ENCODE peak calls at places on chromosomes 1 and 21, in eight cellular contexts. F, E, P, M, I, B, V and S are unnamed samples.

GRCh38 chr1:212853658-212854057 is 4.4 kb upstream of the FLVCR1 start:
- DNase-seq in I (no peak), P (no peak), E (no peak), M (no peak), V (no peak), B (no peak), F (no peak), S (no peak)

GRCh38 chr1:216723274-216723780 is at the start of gene ESRRG:
- DNase-seq in F (peak; percentile 85), I (no peak), M (peak; percentile 38), E (peak; percentile 79), V (no peak), B (no peak), P (peak; percentile 17), S (no peak)

GRCh38 chr1:193355179-193355578 is 168.8 kb upstream of the B3GALT2 start:
- DNase-seq in P (peak; percentile 51), B (peak; percentile 32), M (no peak), V (no peak), I (no peak), F (no peak), E (no peak), S (no peak)

GRCh38 chr1:65247419-65248359 is 61.7 kb upstream of the DNAJC6 start:
- DNase-seq in E (no peak), M (peak; percentile 56), P (peak; percentile 61), F (no peak), I (no peak), B (peak; percentile 77), V (no peak), S (no peak)

GRCh38 chr1:195744256-195744655 is 864.0 kb downstream of the KCNT2 start:
- DNase-seq in F (peak; percentile 32), P (no peak), E (no peak), V (no peak), M (no peak), I (no peak), B (no peak), S (no peak)

GRCh38 chr1:207811920-207812720 is 60.3 kb downstream of the CD46 start:
- DNase-seq in P (peak; percentile 32), M (no peak), B (no peak), I (no peak), F (peak; percentile 84), V (no peak), E (peak; percentile 87), S (no peak)

GRCh38 chr21:45060675-45061311 is 13.6 kb upstream of the ADARB1 start:
- DNase-seq in I (no peak), B (no peak), P (no peak), F (no peak), E (no peak), M (no peak), V (no peak), S (no peak)

GRCh38 chr1:174007846-174008245 is 14.3 kb downstream of the RC3H1 start:
- DNase-seq in B (no peak), E (no peak), M (peak; percentile 38), P (peak; percentile 48), I (no peak), V (no peak), F (no peak), S (no peak)

GRCh38 chr1:179788259-179788658 is 45.2 kb downstream of the FAM163A start:
- DNase-seq in V (no peak), F (no peak), P (no peak), E (no peak), I (no peak), B (no peak), M (no peak), S (no peak)

GRCh38 chr1:78839704-78840277 is 166.7 kb downstream of the ADGRL4 start:
- DNase-seq in E (peak; percentile 44), M (peak; percentile 19), P (peak; percentile 51), V (peak; percentile 30), F (no peak), B (peak; percentile 20), I (no peak), S (no peak)

GRCh38 chr1:156893048-156893953 is at the start of gene PEAR1:
- DNase-seq in I (no peak), E (no peak), B (no peak), M (peak; percentile 47), P (peak; percentile 31), F (peak; percentile 75), V (no peak), S (no peak)

GRCh38 chr1:74673351-74674111 is at the start of gene ERICH3:
- DNase-seq in B (peak; percentile 5), P (no peak), M (peak; percentile 35), V (no peak), I (no peak), F (peak; percentile 44), E (peak; percentile 10), S (no peak)

GRCh38 chr21:36237441-36237840 is 80.8 kb downstream of the DOP1B start:
- DNase-seq in V (no peak), F (no peak), P (no peak), B (peak; percentile 91), E (no peak), M (no peak), I (no peak), S (no peak)

GRCh38 chr1:153774780-153775431 is at the start of gene SLC27A3:
- DNase-seq in M (peak; percentile 52), B (peak; percentile 46), P (no peak), V (no peak), I (no peak), F (peak; percentile 94), E (peak; percentile 71), S (no peak)

GRCh38 chr1:23657659-23658275 is 33.8 kb upstream of the RPL11 start:
- DNase-seq in E (peak; percentile 68), F (no peak), B (peak; percentile 11), I (no peak), V (peak; percentile 20), M (peak; percentile 23), P (peak; percentile 35), S (no peak)

GRCh38 chr1:116099379-116099778 is 11.8 kb upstream of the MAB21L3 start:
- DNase-seq in B (no peak), E (no peak), M (no peak), P (no peak), I (no peak), V (no peak), F (no peak), S (no peak)

GRCh38 chr21:44930543-44930981 is 9.3 kb upstream of the SLX9 start:
- DNase-seq in P (no peak), V (peak; percentile 67), I (no peak), B (no peak), E (no peak), F (peak; percentile 85), M (no peak), S (peak; percentile 50)

GRCh38 chr1:1157426-1157913 is 16.2 kb upstream of the TTLL10 start:
- DNase-seq in B (peak; percentile 86), P (peak; percentile 79), V (peak; percentile 49), I (peak; percentile 35), M (peak; percentile 85), E (peak; percentile 91), F (peak; percentile 96), S (peak; percentile 58)

GRCh38 chr1:46790702-46791101 is 8.1 kb upstream of the CYP4B1 start:
- DNase-seq in F (no peak), P (no peak), I (no peak), V (no peak), M (no peak), E (no peak), B (no peak), S (no peak)

GRCh38 chr1:51329443-51330325 is 678 bp downstream of the TTC39A start:
- DNase-seq in I (no peak), V (no peak), B (no peak), E (peak; percentile 97), F (no peak), M (no peak), P (no peak), S (no peak)

GRCh38 chr1:40153073-40153770 is 8.0 kb upstream of the RLF start:
- DNase-seq in B (peak; percentile 40), V (peak; percentile 58), F (no peak), E (peak; percentile 18), I (no peak), M (peak; percentile 58), P (peak; percentile 77), S (no peak)

GRCh38 chr1:40155910-40156309 is 5.3 kb upstream of the RLF start:
- DNase-seq in F (no peak), P (no peak), I (no peak), B (no peak), E (no peak), V (no peak), M (no peak), S (no peak)

GRCh38 chr1:40151457-40152079 is 9.6 kb upstream of the RLF start:
- DNase-seq in B (no peak), P (no peak), I (no peak), E (no peak), F (no peak), M (no peak), V (no peak), S (no peak)
- H3K9me3 ChIP-seq in B (no peaks in the 10 kb centered on the region), P (no peaks in the 10 kb centered on the region), I (no peaks in the 10 kb centered on the region), E (no peaks in the 10 kb centered on the region), F (no peaks in the 10 kb centered on the region), M (no peaks in the 10 kb centered on the region), V (no peaks in the 10 kb centered on the region), S (no peaks in the 10 kb centered on the region)

DNA sequence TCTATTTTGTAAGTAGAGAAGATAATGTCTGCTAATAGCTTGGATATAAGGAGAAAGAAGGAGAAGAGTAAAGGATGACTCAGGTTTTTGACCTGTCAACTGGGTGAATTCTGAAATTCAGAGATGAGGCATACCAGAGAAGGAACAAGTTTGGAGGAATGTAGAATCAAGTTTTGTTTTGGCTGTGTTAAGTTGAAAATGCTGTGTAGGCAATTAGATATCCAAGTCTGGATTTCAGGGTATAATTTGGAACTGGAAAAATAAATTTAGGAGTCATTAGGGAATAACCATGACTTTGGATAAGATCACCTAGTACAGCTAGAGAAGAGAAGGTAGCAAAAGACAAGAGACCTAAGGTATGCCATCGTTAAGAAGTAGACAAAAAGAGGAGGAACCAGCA is 22.4 kb upstream of the GNG4 start:
- DNase-seq in B (no peak), F (no peak), P (peak; percentile 5), E (no peak), M (no peak), I (no peak), V (no peak), S (no peak)
- H3K9me3 ChIP-seq in B (peaks cover 40% of the 10 kb centered on the region), F (peaks cover 43% of the 10 kb centered on the region), P (peaks cover 22% of the 10 kb centered on the region), E (no peaks in the 10 kb centered on the region), M (no peaks in the 10 kb centered on the region), I (peaks cover 25% of the 10 kb centered on the region), V (no peaks in the 10 kb centered on the region), S (peaks cover 10% of the 10 kb centered on the region)

GRCh38 chr1:4276238-4276637 is 376.2 kb upstream of the C1orf174 start:
- DNase-seq in F (no peak), M (no peak), E (no peak), B (no peak), I (no peak), P (no peak), V (no peak), S (no peak)
- H3K9me3 ChIP-seq in F (peaks cover 30% of the 10 kb centered on the region), M (no peaks in the 10 kb centered on the region), E (no peaks in the 10 kb centered on the region), B (peaks cover 25% of the 10 kb centered on the region), I (peaks cover 5% of the 10 kb centered on the region), P (peaks cover 38% of the 10 kb centered on the region), V (no peaks in the 10 kb centered on the region), S (peaks cover 3% of the 10 kb centered on the region)

DNA sequence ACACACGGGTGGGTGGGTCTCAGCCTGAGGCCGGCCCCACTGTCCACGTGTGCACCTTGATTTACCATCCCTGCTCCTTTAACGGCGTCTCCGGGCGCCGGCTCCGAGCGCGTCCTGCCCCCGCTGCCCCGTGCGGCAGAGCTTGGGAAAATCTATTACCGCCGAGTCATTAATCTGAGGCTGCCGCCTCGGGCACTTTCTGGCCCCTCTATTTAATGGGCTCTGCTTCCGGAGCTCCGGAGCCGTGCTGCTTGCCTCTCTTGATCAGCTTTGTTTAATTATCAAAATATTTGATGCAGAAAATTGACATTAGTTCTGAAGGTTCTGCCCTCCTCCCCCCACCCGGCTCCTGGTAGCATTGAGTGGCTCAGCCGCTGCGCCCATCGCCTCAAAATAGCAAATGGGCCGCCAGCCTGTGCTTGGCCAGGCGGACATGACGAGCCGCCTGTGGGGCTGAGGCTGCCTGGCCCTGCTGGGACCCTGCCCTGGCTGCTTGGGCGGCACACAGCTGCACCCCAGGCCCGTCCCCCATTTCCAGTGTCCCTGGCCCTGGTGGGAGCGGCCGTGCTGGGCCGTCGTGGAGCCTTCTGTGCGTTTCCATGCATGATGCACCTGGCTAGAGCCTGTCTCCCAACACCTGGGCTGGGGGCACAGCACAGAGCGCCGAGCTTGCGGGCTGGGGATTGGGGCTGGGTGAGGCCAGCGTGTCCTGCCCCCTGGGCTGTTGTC is 81.6 kb upstream of the TTC34 start:
- DNase-seq in E (no peak), F (no peak), V (no peak), M (no peak), I (no peak), P (no peak), B (no peak), S (no peak)
- H3K9me3 ChIP-seq in E (no peaks in the 10 kb centered on the region), F (no peaks in the 10 kb centered on the region), V (no peaks in the 10 kb centered on the region), M (no peaks in the 10 kb centered on the region), I (no peaks in the 10 kb centered on the region), P (peaks cover 72% of the 10 kb centered on the region), B (peaks cover 41% of the 10 kb centered on the region), S (no peaks in the 10 kb centered on the region)